ENCODE peak calls at places on chromosome X, in nine cellular contexts. One of them, this sample, is unnamed.

GRCh38 chrX:12950851-12951589 is 23.9 kb upstream of the TMSB4X start:
- DNase-seq in effector CD4-positive, alpha-beta T cell: peak
- DNase-seq in ACHN: no peak
- DNase-seq in activated CD8-positive, alpha-beta memory T cell treated with anti-CD3 and anti-CD28 coated beads for 1 hour: no peak
- DNase-seq in frontal cortex: no peak
- DNase-seq in Right ventricle myocardium inferior: no peak
- DNase-seq in SK-N-SH: peak
- DNase-seq in globus pallidus: no peak
- DNase-seq in A549: peak
- DNase-seq in this sample: no peak

GRCh38 chrX:7889680-7890079 is 37.5 kb downstream of the PNPLA4 start:
- DNase-seq in A549: no peak
- DNase-seq in effector CD4-positive, alpha-beta T cell: no peak
- DNase-seq in ACHN: peak
- DNase-seq in Right ventricle myocardium inferior: no peak
- DNase-seq in SK-N-SH: no peak
- DNase-seq in globus pallidus: no peak
- DNase-seq in activated CD8-positive, alpha-beta memory T cell treated with anti-CD3 and anti-CD28 coated beads for 1 hour: no peak
- DNase-seq in frontal cortex: no peak
- DNase-seq in this sample: no peak

GRCh38 chrX:13864264-13864663 is 47.4 kb upstream of the GPM6B start:
- DNase-seq in frontal cortex: no peak
- DNase-seq in globus pallidus: no peak
- DNase-seq in SK-N-SH: no peak
- DNase-seq in activated CD8-positive, alpha-beta memory T cell treated with anti-CD3 and anti-CD28 coated beads for 1 hour: no peak
- DNase-seq in ACHN: no peak
- DNase-seq in A549: no peak
- DNase-seq in effector CD4-positive, alpha-beta T cell: no peak
- DNase-seq in Right ventricle myocardium inferior: no peak
- DNase-seq in this sample: no peak

GRCh38 chrX:46634577-46634976 is 61.0 kb downstream of the CHST7 start:
- DNase-seq in activated CD8-positive, alpha-beta memory T cell treated with anti-CD3 and anti-CD28 coated beads for 1 hour: no peak
- DNase-seq in SK-N-SH: no peak
- DNase-seq in globus pallidus: no peak
- DNase-seq in Right ventricle myocardium inferior: no peak
- DNase-seq in A549: no peak
- DNase-seq in frontal cortex: no peak
- DNase-seq in ACHN: no peak
- DNase-seq in effector CD4-positive, alpha-beta T cell: no peak
- DNase-seq in this sample: no peak

GRCh38 chrX:155086202-155086840 is 15.0 kb downstream of the BRCC3 start:
- DNase-seq in Right ventricle myocardium inferior: no peak
- DNase-seq in SK-N-SH: peak
- DNase-seq in effector CD4-positive, alpha-beta T cell: peak
- DNase-seq in A549: peak
- DNase-seq in ACHN: peak
- DNase-seq in activated CD8-positive, alpha-beta memory T cell treated with anti-CD3 and anti-CD28 coated beads for 1 hour: no peak
- DNase-seq in globus pallidus: no peak
- DNase-seq in frontal cortex: no peak
- DNase-seq in this sample: peak

GRCh38 chrX:54357414-54358377 is at the start of gene WNK3:
- DNase-seq in Right ventricle myocardium inferior: peak
- DNase-seq in ACHN: peak
- DNase-seq in SK-N-SH: peak
- DNase-seq in activated CD8-positive, alpha-beta memory T cell treated with anti-CD3 and anti-CD28 coated beads for 1 hour: no peak
- DNase-seq in globus pallidus: peak
- DNase-seq in A549: peak
- DNase-seq in frontal cortex: peak
- DNase-seq in effector CD4-positive, alpha-beta T cell: peak
- DNase-seq in this sample: no peak

GRCh38 chrX:129779747-129780146 is at the start of gene SASH3:
- DNase-seq in A549: no peak
- DNase-seq in frontal cortex: no peak
- DNase-seq in effector CD4-positive, alpha-beta T cell: peak
- DNase-seq in SK-N-SH: no peak
- DNase-seq in activated CD8-positive, alpha-beta memory T cell treated with anti-CD3 and anti-CD28 coated beads for 1 hour: no peak
- DNase-seq in globus pallidus: peak
- DNase-seq in Right ventricle myocardium inferior: peak
- DNase-seq in ACHN: no peak
- DNase-seq in this sample: no peak

GRCh38 chrX:103779156-103779555 is 2.5 kb downstream of the PLP1 start:
- DNase-seq in ACHN: no peak
- DNase-seq in activated CD8-positive, alpha-beta memory T cell treated with anti-CD3 and anti-CD28 coated beads for 1 hour: no peak
- DNase-seq in globus pallidus: no peak
- DNase-seq in A549: no peak
- DNase-seq in Right ventricle myocardium inferior: no peak
- DNase-seq in effector CD4-positive, alpha-beta T cell: no peak
- DNase-seq in SK-N-SH: peak
- DNase-seq in frontal cortex: no peak
- DNase-seq in this sample: no peak

GRCh38 chrX:28668303-28668702 is 81.1 kb downstream of the IL1RAPL1 start:
- DNase-seq in ACHN: no peak
- DNase-seq in SK-N-SH: no peak
- DNase-seq in activated CD8-positive, alpha-beta memory T cell treated with anti-CD3 and anti-CD28 coated beads for 1 hour: no peak
- DNase-seq in Right ventricle myocardium inferior: no peak
- DNase-seq in A549: no peak
- DNase-seq in effector CD4-positive, alpha-beta T cell: no peak
- DNase-seq in globus pallidus: no peak
- DNase-seq in frontal cortex: no peak
- DNase-seq in this sample: no peak

GRCh38 chrX:39361736-39362135 is 560.5 kb downstream of the MID1IP1 start:
- DNase-seq in frontal cortex: peak
- DNase-seq in Right ventricle myocardium inferior: no peak
- DNase-seq in effector CD4-positive, alpha-beta T cell: no peak
- DNase-seq in SK-N-SH: no peak
- DNase-seq in A549: no peak
- DNase-seq in ACHN: no peak
- DNase-seq in globus pallidus: peak
- DNase-seq in activated CD8-positive, alpha-beta memory T cell treated with anti-CD3 and anti-CD28 coated beads for 1 hour: no peak
- DNase-seq in this sample: no peak

GRCh38 chrX:1463581-1464281 is 11.0 kb upstream of the ASMTL start:
- DNase-seq in effector CD4-positive, alpha-beta T cell: no peak
- DNase-seq in activated CD8-positive, alpha-beta memory T cell treated with anti-CD3 and anti-CD28 coated beads for 1 hour: no peak
- DNase-seq in frontal cortex: no peak
- DNase-seq in A549: no peak
- DNase-seq in ACHN: no peak
- DNase-seq in SK-N-SH: no peak
- DNase-seq in Right ventricle myocardium inferior: no peak
- DNase-seq in globus pallidus: no peak
- DNase-seq in this sample: no peak

GRCh38 chrX:4263005-4263404 is 549.6 kb upstream of the PRKX start:
- DNase-seq in Right ventricle myocardium inferior: no peak
- DNase-seq in frontal cortex: no peak
- DNase-seq in SK-N-SH: peak
- DNase-seq in activated CD8-positive, alpha-beta memory T cell treated with anti-CD3 and anti-CD28 coated beads for 1 hour: no peak
- DNase-seq in ACHN: peak
- DNase-seq in globus pallidus: peak
- DNase-seq in effector CD4-positive, alpha-beta T cell: no peak
- DNase-seq in A549: peak
- DNase-seq in this sample: no peak

GRCh38 chrX:110021180-110022022 is 18.5 kb downstream of the TMEM164 start:
- DNase-seq in ACHN: no peak
- DNase-seq in SK-N-SH: no peak
- DNase-seq in activated CD8-positive, alpha-beta memory T cell treated with anti-CD3 and anti-CD28 coated beads for 1 hour: no peak
- DNase-seq in frontal cortex: no peak
- DNase-seq in globus pallidus: no peak
- DNase-seq in Right ventricle myocardium inferior: no peak
- DNase-seq in A549: no peak
- DNase-seq in effector CD4-positive, alpha-beta T cell: no peak
- DNase-seq in this sample: no peak